ENCODE peak calls at places on chromosomes 13 and 19, in four cellular contexts. J is IMR-90, W is H1, I is H9. U is an unnamed sample.

GRCh38 chr13:77516342-77516789 is 19.1 kb upstream of the SCEL start:
- DNase-seq in J (peak; percentile 44), W (no peak), I (no peak), U (no peak)

GRCh38 chr13:44921478-44921877 is 67.8 kb downstream of the NUFIP1 start:
- DNase-seq in J (no peak), W (no peak), I (peak; percentile 39), U (no peak)

GRCh38 chr13:30088312-30088855 is 219.0 kb downstream of the KATNAL1 start:
- DNase-seq in J (peak; percentile 7), W (no peak), I (no peak), U (no peak)

GRCh38 chr13:33775339-33776108 is 42.4 kb upstream of the RFC3 start:
- DNase-seq in J (no peak), W (no peak), I (no peak), U (peak; percentile 64)

GRCh38 chr13:48178126-48178525 is 54.9 kb upstream of the ITM2B start:
- DNase-seq in J (no peak), W (no peak), I (no peak), U (no peak)

GRCh38 chr13:106232680-106233079 is 302.8 kb downstream of the EFNB2 start:
- DNase-seq in J (no peak), W (no peak), I (no peak), U (no peak)

GRCh38 chr19:8004001-8004400 is 1.4 kb downstream of the ELAVL1 start:
- DNase-seq in J (no peak), W (no peak), I (no peak), U (no peak)

GRCh38 chr19:50535672-50536071 is 22.0 kb upstream of the ASPDH start:
- DNase-seq in J (no peak), W (no peak), I (no peak), U (no peak)

GRCh38 chr19:53865918-53866696 is 1.6 kb upstream of the MYADM start:
- DNase-seq in J (peak; percentile 39), W (no peak), I (peak; percentile 78), U (peak; percentile 86)

GRCh38 chr13:64333888-64334287 is 2896.2 kb downstream of the PCDH9 start:
- DNase-seq in J (no peak), W (no peak), I (no peak), U (peak; percentile 11)

GRCh38 chr19:756232-756631 is 5.3 kb downstream of the MISP start:
- DNase-seq in J (peak; percentile 49), W (no peak), I (no peak), U (peak; percentile 80)

GRCh38 chr13:110454956-110455355 is 106.6 kb downstream of the RAB20 start:
- DNase-seq in J (no peak), W (no peak), I (no peak), U (no peak)

GRCh38 chr13:110274687-110275086 is 32.3 kb downstream of the COL4A1 start:
- DNase-seq in J (no peak), W (no peak), I (no peak), U (peak; percentile 32)

GRCh38 chr13:80083516-80084085 is 257.3 kb downstream of the SPRY2 start:
- DNase-seq in J (peak; percentile 5), W (no peak), I (no peak), U (no peak)

GRCh38 chr19:35357867-35358573 is at the start of gene FFAR3:
- DNase-seq in J (peak; percentile 11), W (no peak), I (no peak), U (peak; percentile 39)

GRCh38 chr19:29098863-29099481 is 114.0 kb downstream of the UQCRFS1 start:
- DNase-seq in J (peak; percentile 77), W (no peak), I (no peak), U (no peak)

GRCh38 chr19:23393121-23393520 is 2.1 kb downstream of the ZNF91 start:
- DNase-seq in J (no peak), W (no peak), I (no peak), U (no peak)

GRCh38 chr13:41562083-41562482 is 104.7 kb downstream of the RGCC start:
- DNase-seq in J (peak; percentile 92), W (no peak), I (no peak), U (no peak)

GRCh38 chr19:48645652-48646191 is at the start of gene CA11:
- DNase-seq in J (no peak), W (no peak), I (peak; percentile 55), U (peak; percentile 93)

GRCh38 chr19:39765091-39766076 is 13.3 kb upstream of the LEUTX start:
- DNase-seq in J (peak; percentile 41), W (peak; percentile 13), I (peak; percentile 48), U (peak; percentile 67)

GRCh38 chr19:47713046-47714021 is at the start of gene EHD2:
- DNase-seq in J (peak; percentile 76), W (no peak), I (peak; percentile 64), U (peak; percentile 55)

GRCh38 chr13:98576963-98577822 is at the start of gene STK24:
- DNase-seq in J (peak; percentile 74), W (no peak), I (peak; percentile 54), U (peak; percentile 77)

GRCh38 chr19:3981373-3981735 is 3.9 kb downstream of the EEF2 start:
- DNase-seq in J (no peak), W (no peak), I (no peak), U (no peak)

GRCh38 chr19:3982701-3983541 is 2.3 kb downstream of the EEF2 start:
- DNase-seq in J (peak; percentile 74), W (no peak), I (peak; percentile 33), U (peak; percentile 66)

GRCh38 chr19:3983542-3983914 is 1.7 kb downstream of the EEF2 start:
- DNase-seq in J (no peak), W (no peak), I (no peak), U (no peak)

GRCh38 chr19:3980353-3981251 is 4.7 kb downstream of the EEF2 start:
- DNase-seq in J (no peak), W (no peak), I (peak; percentile 28), U (no peak)

DNA sequence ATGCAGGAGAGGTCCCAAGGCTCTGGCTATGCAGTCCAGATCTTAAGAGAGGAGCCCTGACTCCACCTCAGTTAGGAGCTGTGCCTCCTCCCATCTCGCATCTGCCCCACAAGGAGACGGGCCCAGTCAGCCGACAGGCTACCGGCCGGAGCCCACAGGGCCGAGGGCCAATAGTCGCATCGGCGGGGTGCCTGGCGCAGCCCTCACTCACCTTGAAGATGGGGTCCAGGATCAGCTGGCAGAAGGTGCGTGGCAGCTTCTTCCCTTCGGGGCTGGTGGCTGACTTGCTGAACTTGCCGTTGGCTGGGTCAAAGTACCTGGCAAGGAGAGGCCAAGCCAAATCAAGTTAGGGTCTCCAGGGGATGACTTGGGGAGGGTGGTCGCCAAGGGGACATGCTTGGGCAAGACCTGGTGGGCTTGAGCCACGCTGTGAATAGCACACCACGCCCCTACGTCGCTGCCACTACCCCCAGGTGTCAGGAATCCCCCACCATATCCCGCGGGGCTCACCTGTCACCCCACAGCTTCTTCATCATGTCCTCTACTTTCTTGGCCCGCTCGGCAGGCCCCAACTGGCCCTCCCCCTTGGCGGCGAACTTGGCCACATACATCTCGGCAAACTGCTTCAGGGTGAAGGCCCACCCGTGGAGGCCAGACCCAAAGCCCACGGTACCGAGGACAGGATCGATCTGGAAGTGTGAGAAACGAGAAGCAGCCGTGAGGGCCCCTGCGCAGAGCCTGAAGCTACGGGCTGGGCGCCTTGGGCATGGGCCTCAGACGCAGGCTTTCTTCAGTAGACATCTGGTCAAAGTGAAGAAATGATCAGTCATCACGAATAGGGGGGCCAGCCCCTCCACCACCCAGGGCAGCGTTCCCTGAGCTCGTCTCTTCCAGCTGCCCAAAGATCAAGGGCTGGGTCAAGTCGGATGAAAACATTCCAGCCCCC is 3.3 kb downstream of the EEF2 start:
- DNase-seq in J (no peak), W (no peak), I (peak; percentile 31), U (no peak)
- H3K23ac ChIP-seq in J (no peak overlapping the region), W (no peak overlapping the region), I (no peak overlapping the region), U (no peak overlapping the region)

GRCh38 chr13:83919775-83920174 is 37.5 kb upstream of the SLITRK1 start:
- DNase-seq in J (no peak), W (no peak), I (no peak), U (no peak)
- H3K56ac ChIP-seq in J (no peak overlapping the region), W (no peak overlapping the region), I (no peak overlapping the region), U (no peak overlapping the region)

GRCh38 chr19:10870501-10870954 is 825 bp upstream of the CARM1 start:
- DNase-seq in J (no peak), W (peak; percentile 92), I (no peak), U (no peak)

GRCh38 chr19:10868872-10869547 is 2.3 kb upstream of the CARM1 start:
- DNase-seq in J (no peak), W (no peak), I (no peak), U (no peak)

GRCh38 chr19:10872551-10873107 is 1.3 kb downstream of the CARM1 start:
- DNase-seq in J (no peak), W (no peak), I (no peak), U (no peak)

GRCh38 chr19:10871711-10872550 is 578 bp downstream of the CARM1 start:
- DNase-seq in J (no peak), W (no peak), I (no peak), U (no peak)

DNA sequence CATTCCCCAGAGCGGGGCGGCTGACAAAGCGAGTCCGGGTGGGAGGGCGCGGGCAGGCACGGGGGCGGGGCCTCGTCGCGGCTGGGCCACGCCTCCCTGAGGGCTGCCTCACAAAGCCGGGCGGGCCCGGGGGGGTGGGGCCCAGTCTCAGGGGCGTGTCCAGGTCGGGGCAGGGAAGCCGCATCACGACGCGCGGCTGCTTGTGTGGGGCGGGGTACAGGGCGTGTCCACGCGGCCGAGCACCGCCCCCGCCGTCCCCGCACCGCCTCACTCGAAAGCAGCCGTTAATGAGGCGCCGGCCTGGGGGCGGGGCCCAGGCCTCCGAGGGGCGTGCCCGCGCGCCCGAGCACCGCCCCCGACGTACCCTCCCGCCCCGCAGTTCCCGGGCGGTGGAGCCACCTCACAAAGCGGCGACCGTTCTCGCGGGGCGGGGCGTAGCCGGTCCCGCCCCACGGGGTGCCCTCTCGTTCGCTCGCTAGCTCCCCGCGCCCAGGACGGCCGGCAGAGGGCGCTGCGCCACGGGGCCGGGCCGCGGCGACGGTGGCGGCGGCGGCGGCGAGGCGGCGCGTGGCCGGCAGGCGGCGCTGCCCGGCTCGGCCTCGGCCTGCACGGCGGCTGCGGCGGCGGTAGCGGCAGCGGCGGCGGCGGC is at the start of gene CARM1:
- DNase-seq in J (peak; percentile 97), W (no peak), I (peak; percentile 98), U (peak; percentile 98)
- H2AK5ac ChIP-seq in J (peak within 1 kb of the TSS; percentile 89), W (no peak within 1 kb of the TSS), I (no peak within 1 kb of the TSS), U (no peak within 1 kb of the TSS)

DNA sequence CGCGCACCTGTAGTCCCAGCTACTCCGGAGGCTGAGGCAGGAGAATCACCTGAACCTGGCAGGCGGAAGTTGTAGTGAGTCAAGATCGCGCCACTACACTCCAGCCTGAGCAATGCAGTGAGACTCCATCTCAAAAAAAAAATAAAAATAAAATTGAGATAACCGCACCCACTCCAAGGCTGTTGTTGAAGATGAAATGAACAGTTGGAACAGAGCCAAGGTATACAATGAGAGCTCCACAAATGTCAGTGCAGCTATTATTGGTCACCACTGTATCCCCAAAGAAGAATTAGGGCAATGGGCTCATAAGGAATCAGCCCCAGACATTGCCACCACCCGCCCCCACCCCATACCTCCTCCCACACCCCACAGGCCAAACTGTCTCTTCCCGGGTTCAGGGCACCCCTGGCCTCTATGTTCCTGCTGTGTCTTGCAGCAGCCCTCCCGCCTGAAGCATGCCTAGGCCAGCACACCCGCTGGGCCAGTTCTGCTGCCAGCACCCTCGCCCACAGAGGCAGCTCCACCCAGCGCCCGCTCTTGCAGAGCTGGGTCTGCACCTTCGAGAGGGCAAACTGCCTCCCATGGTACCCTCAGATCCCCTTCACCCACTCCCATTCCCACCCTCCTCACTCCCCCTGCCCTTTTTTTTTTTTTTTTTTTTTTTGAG is 3.5 kb upstream of the S1PR5 start:
- DNase-seq in J (no peak), W (no peak), I (no peak), U (no peak)
- H3K23ac ChIP-seq in J (no peak overlapping the region), W (no peak overlapping the region), I (no peak overlapping the region), U (no peak overlapping the region)